ENCODE peak calls at places on chromosome 13, in four cellular contexts. F, D, W and U are unnamed samples.

GRCh38 chr13:83819611-83820010 is 62.7 kb downstream of the SLITRK1 start:
- DNase-seq in F (peak; percentile 34), D (no peak), W (no peak), U (peak; percentile 29)

GRCh38 chr13:101127741-101128353 is 288.5 kb downstream of the NALCN start:
- DNase-seq in F (peak; percentile 66), D (peak; percentile 73), W (peak; percentile 61), U (peak; percentile 79)

GRCh38 chr13:94640676-94641075 is 39.0 kb downstream of the GPR180 start:
- DNase-seq in F (peak; percentile 36), D (no peak), W (no peak), U (peak; percentile 44)

GRCh38 chr13:36298535-36299068 is 988 bp upstream of the CCDC169 start:
- DNase-seq in F (no peak), D (peak; percentile 90), W (peak; percentile 80), U (no peak)

GRCh38 chr13:59038824-59039223 is 1124.9 kb downstream of the DIAPH3 start:
- DNase-seq in F (no peak), D (no peak), W (no peak), U (no peak)

GRCh38 chr13:47277774-47278173 is 380.9 kb upstream of the HTR2A start:
- DNase-seq in F (peak; percentile 47), D (no peak), W (no peak), U (peak; percentile 9)

GRCh38 chr13:54758795-54759194 is 1730.2 kb downstream of the OLFM4 start:
- DNase-seq in F (no peak), D (no peak), W (no peak), U (no peak)

GRCh38 chr13:100044936-100045335 is 44.0 kb upstream of the PCCA start:
- DNase-seq in F (no peak), D (no peak), W (no peak), U (no peak)

GRCh38 chr13:24187185-24187584 is 26.7 kb downstream of the SPATA13 start:
- DNase-seq in F (peak; percentile 76), D (no peak), W (no peak), U (peak; percentile 47)

GRCh38 chr13:106568225-106569003 is 477 bp upstream of the ARGLU1 start:
- DNase-seq in F (no peak), D (no peak), W (no peak), U (no peak)

GRCh38 chr13:45142440-45143345 is 22.4 kb downstream of the GTF2F2 start:
- DNase-seq in F (peak; percentile 6), D (peak; percentile 5), W (no peak), U (no peak)

GRCh38 chr13:52432456-52432855 is 18.0 kb downstream of the VPS36 start:
- DNase-seq in F (no peak), D (no peak), W (no peak), U (no peak)

GRCh38 chr13:50722437-50723125 is 120.9 kb downstream of the DLEU7 start:
- DNase-seq in F (peak; percentile 21), D (no peak), W (no peak), U (no peak)

GRCh38 chr13:49641810-49642291 is 13.5 kb downstream of the ARL11 start:
- DNase-seq in F (peak; percentile 94), D (no peak), W (no peak), U (peak; percentile 85)

GRCh38 chr13:110915874-110916670 is 1.2 kb upstream of the ANKRD10 start:
- DNase-seq in F (peak; percentile 90), D (no peak), W (no peak), U (peak; percentile 86)

GRCh38 chr13:86976521-86977324 is 694.4 kb upstream of the SLITRK5 start:
- DNase-seq in F (peak; percentile 52), D (no peak), W (no peak), U (no peak)

GRCh38 chr13:50574731-50575130 is 268.8 kb downstream of the DLEU7 start:
- DNase-seq in F (peak; percentile 75), D (no peak), W (no peak), U (peak; percentile 44)

GRCh38 chr13:18959229-18959628 is 222.4 kb downstream of the TUBA3C start:
- DNase-seq in F (no peak), D (no peak), W (no peak), U (no peak)

GRCh38 chr13:29548722-29549446 is 46.6 kb downstream of the SLC7A1 start:
- DNase-seq in F (peak; percentile 30), D (no peak), W (no peak), U (no peak)

DNA sequence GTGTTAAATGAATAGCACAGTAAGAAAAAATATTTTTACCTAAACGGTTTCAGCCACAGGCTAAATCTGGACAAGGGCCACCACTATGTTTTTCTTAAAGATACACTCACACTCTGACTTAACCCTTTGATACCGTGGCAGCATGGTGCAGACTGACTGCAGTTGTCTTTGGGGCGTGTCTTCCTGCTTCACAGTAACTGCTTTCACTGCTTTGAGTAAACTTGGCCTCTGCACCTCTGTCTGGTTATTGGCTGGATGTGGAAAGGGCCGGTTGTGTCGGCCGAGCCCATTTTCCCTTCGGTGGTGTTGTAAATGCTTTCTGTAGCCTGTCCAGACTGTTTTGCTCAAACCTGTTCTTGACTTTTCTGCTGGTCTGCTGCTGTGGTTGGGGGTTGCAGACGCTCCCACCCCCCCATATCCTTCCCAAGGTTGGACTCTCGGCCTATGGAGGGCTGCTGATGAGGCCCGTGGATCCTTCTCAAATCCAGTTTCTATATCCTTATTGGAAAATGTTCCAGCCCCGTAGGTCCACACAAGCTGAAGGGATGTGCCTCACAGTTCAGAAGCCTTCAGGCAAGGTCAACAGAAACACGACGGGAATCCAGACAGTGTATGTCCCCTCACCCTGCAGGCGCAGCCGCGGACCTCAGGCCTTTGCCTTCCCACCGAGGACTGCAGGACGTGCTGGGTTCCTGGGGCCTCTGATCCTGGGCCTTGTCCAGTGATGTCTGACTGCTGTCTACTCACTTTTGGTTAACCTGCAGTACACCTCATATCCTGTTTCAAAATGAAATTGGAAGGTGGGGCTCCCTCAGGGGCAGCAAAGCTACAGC is 90.2 kb upstream of the RNF113B start:
- DNase-seq in F (peak; percentile 27), D (no peak), W (no peak), U (no peak)
- H3K9ac ChIP-seq in F (no peak overlapping the region), D (no peak overlapping the region), W (no peak overlapping the region), U (no peak overlapping the region)

GRCh38 chr13:112131081-112131739 is 64.3 kb downstream of the SOX1 start:
- DNase-seq in F (no peak), D (no peak), W (no peak), U (no peak)

GRCh38 chr13:112131740-112132113 is 64.8 kb downstream of the SOX1 start:
- DNase-seq in F (no peak), D (no peak), W (no peak), U (no peak)

GRCh38 chr13:112132619-112133018 is 65.7 kb downstream of the SOX1 start:
- DNase-seq in F (no peak), D (no peak), W (no peak), U (no peak)

GRCh38 chr13:112133489-112134149 is 66.7 kb downstream of the SOX1 start:
- DNase-seq in F (no peak), D (no peak), W (peak; percentile 11), U (no peak)

DNA sequence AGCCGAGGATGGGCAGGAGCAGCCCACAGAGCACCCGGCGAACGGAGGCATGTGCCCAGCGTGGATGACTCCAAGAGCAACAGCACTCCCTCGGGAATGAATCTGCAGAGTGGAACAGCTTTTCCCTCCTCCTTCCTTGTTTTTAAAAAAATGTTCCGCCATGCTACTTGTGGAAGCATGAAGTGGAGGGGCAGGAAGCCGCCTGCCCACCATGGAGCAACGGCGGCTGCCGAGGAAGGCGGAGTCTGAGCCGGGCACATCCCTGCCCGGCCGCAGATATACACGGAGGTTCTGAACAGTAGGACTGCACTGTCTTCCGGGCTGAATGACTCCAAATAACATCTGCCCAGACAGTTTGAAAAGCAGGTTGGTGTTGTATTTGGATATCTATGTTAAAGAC is 65.2 kb downstream of the SOX1 start:
- DNase-seq in F (no peak), D (no peak), W (no peak), U (no peak)
- H3K27me3 ChIP-seq in F (no peaks in the 10 kb centered on the region), D (no peaks in the 10 kb centered on the region), W (no peaks in the 10 kb centered on the region), U (peaks cover 2% of the 10 kb centered on the region)

GRCh38 chr13:97279913-97280312 is 57.8 kb downstream of the MBNL2 start:
- DNase-seq in F (peak; percentile 86), D (no peak), W (no peak), U (peak; percentile 44)

GRCh38 chr13:97282705-97283104 is 60.6 kb downstream of the MBNL2 start:
- DNase-seq in F (peak; percentile 23), D (no peak), W (no peak), U (no peak)

GRCh38 chr13:97279079-97279411 is 56.9 kb downstream of the MBNL2 start:
- DNase-seq in F (peak; percentile 46), D (no peak), W (no peak), U (no peak)

GRCh38 chr13:97280478-97280877 is 58.3 kb downstream of the MBNL2 start:
- DNase-seq in F (peak; percentile 27), D (peak; percentile 3), W (no peak), U (peak; percentile 60)

GRCh38 chr13:97281028-97281427 is 58.9 kb downstream of the MBNL2 start:
- DNase-seq in F (no peak), D (no peak), W (no peak), U (no peak)
- H3K9ac ChIP-seq in F (no peak overlapping the region), D (no peak overlapping the region), W (no peak overlapping the region), U (no peak overlapping the region)

GRCh38 chr13:27797228-27797624 is 4.9 kb downstream of the GSX1 start:
- DNase-seq in F (peak; percentile 49), D (peak; percentile 90), W (peak; percentile 64), U (peak; percentile 22)
- H3K27me3 ChIP-seq in F (peaks cover 61% of the 10 kb centered on the region), D (peaks cover 100% of the 10 kb centered on the region), W (peaks cover 76% of the 10 kb centered on the region), U (peaks cover 84% of the 10 kb centered on the region)

GRCh38 chr13:74289861-74290260 is 155.7 kb upstream of the KLF12 start:
- DNase-seq in F (no peak), D (no peak), W (no peak), U (no peak)
- H3K9ac ChIP-seq in F (no peak overlapping the region), D (no peak overlapping the region), W (no peak overlapping the region), U (no peak overlapping the region)